ENCODE peak calls at places on chromosomes 5 and 9, in ten cellular contexts. U, T, Y, S, R, C, J, W, L and O are unnamed samples.

GRCh38 chr5:123089572-123089970 is 530 bp downstream of the PRDM6 start:
- DNase-seq in R (no peak), J (no peak), S (peak; percentile 45), W (no peak), U (peak; percentile 67), Y (no peak), C (no peak), L (no peak), T (peak; percentile 72), O (no peak)

GRCh38 chr5:56838409-56839039 is 23.2 kb downstream of the MAP3K1 start:
- DNase-seq in R (no peak), Y (no peak), U (peak; percentile 73), S (peak; percentile 60), W (no peak), J (no peak), T (no peak), C (no peak), L (no peak), O (no peak)

GRCh38 chr9:78857371-78858225 is 560.7 kb downstream of the PSAT1 start:
- DNase-seq in J (no peak), U (no peak), Y (no peak), L (no peak), T (no peak), C (no peak), R (no peak), W (peak; percentile 27), S (no peak), O (no peak)

GRCh38 chr5:5494489-5495402 is 72.3 kb downstream of the ICE1 start:
- DNase-seq in C (peak; percentile 61), W (no peak), L (peak; percentile 67), U (peak; percentile 61), T (peak; percentile 75), R (peak; percentile 91), S (peak; percentile 25), Y (no peak), J (peak; percentile 88), O (peak; percentile 77)

GRCh38 chr9:33017283-33018041 is 7.6 kb upstream of the DNAJA1 start:
- DNase-seq in Y (no peak), S (no peak), L (no peak), T (no peak), R (no peak), U (no peak), W (no peak), J (no peak), C (no peak), O (no peak)

GRCh38 chr5:34474573-34475021 is 181.5 kb upstream of the RAI14 start:
- DNase-seq in C (no peak), R (no peak), S (peak; percentile 70), W (no peak), U (peak; percentile 78), J (no peak), L (no peak), Y (no peak), T (no peak), O (no peak)

GRCh38 chr5:135236187-135236835 is 162.7 kb downstream of the MACROH2A1 start:
- DNase-seq in W (no peak), U (no peak), R (no peak), Y (no peak), L (peak; percentile 2), J (no peak), T (no peak), C (no peak), S (no peak), O (no peak)

GRCh38 chr5:112401924-112402323 is 17.2 kb downstream of the EPB41L4A start:
- DNase-seq in U (no peak), W (no peak), J (no peak), Y (no peak), S (no peak), R (no peak), T (no peak), L (no peak), C (no peak), O (no peak)

GRCh38 chr5:1351156-1351555 is 6.3 kb upstream of the CLPTM1L start:
- DNase-seq in R (no peak), U (no peak), T (no peak), Y (peak; percentile 27), L (no peak), C (no peak), S (no peak), J (no peak), W (no peak), O (no peak)

GRCh38 chr5:111641533-111642230 is 115.3 kb downstream of the NREP start:
- DNase-seq in U (peak; percentile 55), C (no peak), J (no peak), W (peak; percentile 90), L (no peak), S (no peak), R (no peak), T (no peak), Y (no peak), O (no peak)

GRCh38 chr5:12488161-12488560 is 583.9 kb upstream of the CTNND2 start:
- DNase-seq in T (no peak), R (no peak), L (no peak), J (no peak), C (no peak), S (no peak), U (no peak), Y (no peak), W (no peak), O (no peak)
- H3K27ac ChIP-seq in T (no peak overlapping the region), R (no peak overlapping the region), L (no peak overlapping the region), J (no peak overlapping the region), C (no peak overlapping the region), S (no peak overlapping the region), U (no peak overlapping the region), Y (no peak overlapping the region), W (no peak overlapping the region), O (no peak overlapping the region)

DNA sequence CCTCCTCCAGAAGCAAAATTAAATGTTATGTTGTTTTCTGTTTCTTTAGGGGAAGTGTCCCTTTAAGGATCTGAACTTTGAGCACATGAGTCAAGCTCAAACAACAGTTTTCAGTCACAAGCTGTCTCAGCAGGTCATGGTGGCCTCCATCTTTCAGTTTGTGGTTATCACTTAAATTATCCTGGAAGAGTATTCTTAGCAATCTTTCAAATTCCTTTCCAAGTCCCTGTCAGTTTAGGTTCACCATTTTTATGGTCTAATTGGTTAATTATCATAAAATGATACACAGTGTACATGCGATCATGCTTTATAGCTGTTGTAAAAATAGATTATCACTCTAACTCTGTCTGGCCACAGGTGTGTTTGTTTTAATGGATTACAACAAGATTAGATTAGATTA is 43.1 kb upstream of the SELENOP start:
- DNase-seq in W (no peak), C (no peak), S (peak; percentile 6), T (no peak), R (no peak), Y (no peak), J (no peak), U (no peak), L (no peak), O (no peak)
- H3K27ac ChIP-seq in W (no peak overlapping the region), C (no peak overlapping the region), S (no peak overlapping the region), T (no peak overlapping the region), R (peak overlapping the region; percentile 17), Y (no peak overlapping the region), J (no peak overlapping the region), U (no peak overlapping the region), L (no peak overlapping the region), O (no peak overlapping the region)

GRCh38 chr9:124290053-124290581 is 32.4 kb downstream of the NEK6 start:
- DNase-seq in C (no peak), Y (no peak), T (no peak), L (no peak), U (no peak), R (peak; percentile 74), W (no peak), S (no peak), J (no peak), O (no peak)

GRCh38 chr9:124293712-124294504 is 36.2 kb downstream of the NEK6 start:
- DNase-seq in R (no peak), L (no peak), T (no peak), C (no peak), J (no peak), Y (no peak), S (no peak), U (no peak), W (no peak), O (no peak)

GRCh38 chr9:124292696-124293593 is 35.2 kb downstream of the NEK6 start:
- DNase-seq in W (no peak), J (no peak), U (no peak), S (no peak), L (no peak), R (no peak), C (no peak), Y (no peak), T (no peak), O (no peak)

GRCh38 chr9:124290743-124291554 is 33.2 kb downstream of the NEK6 start:
- DNase-seq in T (no peak), W (no peak), L (no peak), C (no peak), J (no peak), U (no peak), R (no peak), S (no peak), Y (no peak), O (no peak)

DNA sequence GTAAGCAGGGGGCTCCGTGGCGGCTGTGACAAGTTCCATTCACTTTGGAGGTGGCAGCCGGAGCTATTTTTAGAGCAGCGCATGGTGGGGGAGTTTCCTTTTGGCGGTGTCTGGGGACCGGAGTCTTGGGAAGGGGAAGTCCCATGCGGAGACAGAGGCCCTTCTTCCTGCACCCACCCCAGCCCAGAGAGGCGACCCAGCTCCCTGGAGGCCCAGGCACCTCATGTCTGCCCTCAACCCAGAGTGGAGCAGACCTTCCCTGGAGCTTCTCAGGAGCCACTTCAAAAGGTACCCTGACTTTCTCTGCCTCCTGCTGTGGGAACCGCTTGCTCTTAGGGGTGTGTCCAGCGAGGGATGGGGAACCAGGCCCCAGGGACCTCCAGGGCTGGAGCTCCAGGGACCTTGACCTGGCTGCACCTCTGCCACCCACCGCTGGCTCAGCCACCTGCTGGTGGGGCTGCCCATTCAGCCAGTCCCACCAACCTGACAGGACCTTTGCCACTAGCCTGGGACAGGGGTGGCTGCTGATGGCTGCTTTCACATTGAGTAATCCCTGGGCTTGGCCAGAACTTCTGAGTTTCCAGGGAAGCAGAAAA is 34.1 kb downstream of the NEK6 start:
- DNase-seq in U (no peak), Y (peak; percentile 9), J (peak; percentile 57), R (peak; percentile 67), T (no peak), C (no peak), L (no peak), S (no peak), W (no peak), O (no peak)
- H3K27ac ChIP-seq in U (peak overlapping the region; percentile 72), Y (peak overlapping the region; percentile 40), J (peak overlapping the region; percentile 24), R (peak overlapping the region; percentile 8), T (no peak overlapping the region), C (no peak overlapping the region), L (no peak overlapping the region), S (peak overlapping the region; percentile 42), W (no peak overlapping the region), O (no peak overlapping the region)

DNA sequence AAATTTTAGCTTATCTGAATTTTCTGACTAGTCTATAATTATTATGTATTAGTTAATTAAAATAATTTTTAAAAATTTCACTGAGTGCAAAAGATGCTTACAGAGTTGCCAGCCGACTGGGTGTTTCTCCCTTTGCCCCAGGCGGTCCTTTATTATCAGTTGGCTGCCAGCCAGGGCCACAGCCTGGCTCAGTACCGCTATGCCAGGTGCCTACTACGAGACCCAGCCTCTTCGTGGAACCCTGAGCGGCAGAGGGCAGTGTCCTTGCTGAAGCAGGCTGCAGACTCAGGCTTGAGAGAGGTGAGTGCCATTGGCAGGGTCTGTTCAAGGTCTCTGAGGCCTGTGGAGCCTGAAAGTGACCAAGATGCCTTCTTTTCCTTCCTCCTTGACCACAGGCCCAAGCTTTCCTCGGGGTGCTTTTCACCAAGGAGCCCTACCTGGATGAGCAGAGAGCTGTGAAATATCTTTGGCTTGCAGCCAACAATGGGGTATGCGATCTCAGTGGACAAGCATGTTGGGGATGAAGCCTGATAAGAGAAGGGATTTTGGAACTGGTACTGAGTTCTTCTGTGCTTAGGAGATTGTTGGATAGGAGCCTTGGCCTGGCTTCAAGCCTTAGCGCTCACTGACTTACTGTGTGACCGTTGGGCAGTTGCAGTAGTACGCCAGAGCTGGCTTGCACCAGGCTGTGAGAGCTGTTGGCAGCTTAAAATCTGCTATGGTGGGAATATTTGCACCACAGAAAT is 10.6 kb downstream of the DELE1 start:
- DNase-seq in C (no peak), T (no peak), S (no peak), W (no peak), L (peak; percentile 35), Y (no peak), R (no peak), J (no peak), U (peak; percentile 10), O (no peak)
- H3K27ac ChIP-seq in C (no peak overlapping the region), T (no peak overlapping the region), S (no peak overlapping the region), W (no peak overlapping the region), L (no peak overlapping the region), Y (no peak overlapping the region), R (no peak overlapping the region), J (no peak overlapping the region), U (no peak overlapping the region), O (no peak overlapping the region)